ENCODE peak calls at places on chromosomes 2 and 18, in seven cellular contexts. One of them, this sample, is unnamed.

GRCh38 chr2:190304404-190304803 is 15.2 kb downstream of the HIBCH start:
- DNase-seq in pancreas: no peak
- DNase-seq in lung: no peak
- DNase-seq in K562: no peak
- DNase-seq in foreskin keratinocyte: no peak
- DNase-seq in prostate gland: no peak
- DNase-seq in sigmoid colon: no peak
- DNase-seq in this sample: no peak

GRCh38 chr18:30106356-30106755 is 936.2 kb downstream of the DSC3 start:
- DNase-seq in pancreas: no peak
- DNase-seq in lung: no peak
- DNase-seq in K562: no peak
- DNase-seq in foreskin keratinocyte: peak
- DNase-seq in prostate gland: no peak
- DNase-seq in sigmoid colon: no peak
- DNase-seq in this sample: no peak

GRCh38 chr18:44423826-44424225 is 256.9 kb upstream of the SETBP1 start:
- DNase-seq in pancreas: no peak
- DNase-seq in lung: no peak
- DNase-seq in K562: no peak
- DNase-seq in foreskin keratinocyte: no peak
- DNase-seq in prostate gland: no peak
- DNase-seq in sigmoid colon: no peak
- DNase-seq in this sample: no peak

GRCh38 chr18:27656167-27656778 is 471.2 kb upstream of the CHST9 start:
- DNase-seq in pancreas: no peak
- DNase-seq in lung: no peak
- DNase-seq in K562: no peak
- DNase-seq in foreskin keratinocyte: peak
- DNase-seq in prostate gland: no peak
- DNase-seq in sigmoid colon: no peak
- DNase-seq in this sample: peak

GRCh38 chr18:11695736-11696135 is 6.7 kb downstream of the GNAL start:
- DNase-seq in pancreas: no peak
- DNase-seq in lung: no peak
- DNase-seq in K562: no peak
- DNase-seq in foreskin keratinocyte: peak
- DNase-seq in prostate gland: no peak
- DNase-seq in sigmoid colon: no peak
- DNase-seq in this sample: no peak

GRCh38 chr2:235106874-235107639 is 155.2 kb downstream of the SH3BP4 start:
- DNase-seq in pancreas: peak
- DNase-seq in lung: peak
- DNase-seq in K562: peak
- DNase-seq in foreskin keratinocyte: peak
- DNase-seq in prostate gland: peak
- DNase-seq in sigmoid colon: peak
- DNase-seq in this sample: no peak

GRCh38 chr2:96524482-96525210 is 11.9 kb upstream of the ARID5A start:
- DNase-seq in pancreas: no peak
- DNase-seq in lung: no peak
- DNase-seq in K562: no peak
- DNase-seq in foreskin keratinocyte: no peak
- DNase-seq in prostate gland: no peak
- DNase-seq in sigmoid colon: peak
- DNase-seq in this sample: no peak

GRCh38 chr2:149098722-149099121 is 60.2 kb downstream of the LYPD6B start:
- DNase-seq in pancreas: no peak
- DNase-seq in lung: no peak
- DNase-seq in K562: no peak
- DNase-seq in foreskin keratinocyte: no peak
- DNase-seq in prostate gland: peak
- DNase-seq in sigmoid colon: no peak
- DNase-seq in this sample: no peak

GRCh38 chr2:183035954-183036669 is 2.1 kb downstream of the NCKAP1 start:
- DNase-seq in pancreas: no peak
- DNase-seq in lung: no peak
- DNase-seq in K562: no peak
- DNase-seq in foreskin keratinocyte: no peak
- DNase-seq in prostate gland: no peak
- DNase-seq in sigmoid colon: no peak
- DNase-seq in this sample: no peak

GRCh38 chr2:149166958-149167810 is 128.7 kb downstream of the LYPD6B start:
- DNase-seq in pancreas: no peak
- DNase-seq in lung: no peak
- DNase-seq in K562: no peak
- DNase-seq in foreskin keratinocyte: peak
- DNase-seq in prostate gland: peak
- DNase-seq in sigmoid colon: no peak
- DNase-seq in this sample: peak

GRCh38 chr2:66532972-66533868 is 98.3 kb downstream of the MEIS1 start:
- DNase-seq in pancreas: no peak
- DNase-seq in lung: no peak
- DNase-seq in K562: no peak
- DNase-seq in foreskin keratinocyte: no peak
- DNase-seq in prostate gland: no peak
- DNase-seq in sigmoid colon: no peak
- DNase-seq in this sample: no peak

GRCh38 chr18:58177886-58178470 is 134.0 kb downstream of the NEDD4L start:
- DNase-seq in pancreas: no peak
- DNase-seq in lung: no peak
- DNase-seq in K562: no peak
- DNase-seq in foreskin keratinocyte: no peak
- DNase-seq in prostate gland: no peak
- DNase-seq in sigmoid colon: no peak
- DNase-seq in this sample: no peak

GRCh38 chr2:64222351-64222750 is 78.1 kb upstream of the PELI1 start:
- DNase-seq in pancreas: no peak
- DNase-seq in lung: no peak
- DNase-seq in K562: no peak
- DNase-seq in foreskin keratinocyte: peak
- DNase-seq in prostate gland: peak
- DNase-seq in sigmoid colon: no peak
- DNase-seq in this sample: no peak

GRCh38 chr18:72868666-72869661 is 1.2 kb upstream of the NETO1 start:
- DNase-seq in pancreas: no peak
- DNase-seq in lung: no peak
- DNase-seq in K562: no peak
- DNase-seq in foreskin keratinocyte: peak
- DNase-seq in prostate gland: no peak
- DNase-seq in sigmoid colon: no peak
- DNase-seq in this sample: no peak

GRCh38 chr18:3540805-3541548 is 91.0 kb downstream of the TGIF1 start:
- DNase-seq in pancreas: no peak
- DNase-seq in lung: no peak
- DNase-seq in K562: no peak
- DNase-seq in foreskin keratinocyte: peak
- DNase-seq in prostate gland: no peak
- DNase-seq in sigmoid colon: no peak
- DNase-seq in this sample: peak

GRCh38 chr2:173216055-173216454 is 138.6 kb upstream of the CDCA7 start:
- DNase-seq in pancreas: no peak
- DNase-seq in lung: no peak
- DNase-seq in K562: no peak
- DNase-seq in foreskin keratinocyte: no peak
- DNase-seq in prostate gland: no peak
- DNase-seq in sigmoid colon: no peak
- DNase-seq in this sample: no peak

GRCh38 chr2:173076557-173077345 is 1.1 kb downstream of the MAP3K20 start:
- DNase-seq in pancreas: peak
- DNase-seq in lung: no peak
- DNase-seq in K562: peak
- DNase-seq in foreskin keratinocyte: peak
- DNase-seq in prostate gland: peak
- DNase-seq in sigmoid colon: peak
- DNase-seq in this sample: no peak

GRCh38 chr2:20551231-20551944 is 99.5 kb downstream of the HS1BP3 start:
- DNase-seq in pancreas: no peak
- DNase-seq in lung: no peak
- DNase-seq in K562: no peak
- DNase-seq in foreskin keratinocyte: no peak
- DNase-seq in prostate gland: peak
- DNase-seq in sigmoid colon: peak
- DNase-seq in this sample: no peak

GRCh38 chr2:239370403-239370802 is 30.4 kb downstream of the HDAC4 start:
- DNase-seq in pancreas: no peak
- DNase-seq in lung: no peak
- DNase-seq in K562: no peak
- DNase-seq in foreskin keratinocyte: no peak
- DNase-seq in prostate gland: no peak
- DNase-seq in sigmoid colon: peak
- DNase-seq in this sample: no peak

GRCh38 chr18:25422230-25422629 is 70.3 kb upstream of the ZNF521 start:
- DNase-seq in pancreas: no peak
- DNase-seq in lung: no peak
- DNase-seq in K562: no peak
- DNase-seq in foreskin keratinocyte: no peak
- DNase-seq in prostate gland: no peak
- DNase-seq in sigmoid colon: no peak
- DNase-seq in this sample: no peak

GRCh38 chr2:28094794-28095193 is 204.3 kb downstream of the BABAM2 start:
- DNase-seq in pancreas: no peak
- DNase-seq in lung: no peak
- DNase-seq in K562: no peak
- DNase-seq in foreskin keratinocyte: no peak
- DNase-seq in prostate gland: no peak
- DNase-seq in sigmoid colon: no peak
- DNase-seq in this sample: no peak

GRCh38 chr2:228689049-228689448 is 507.6 kb upstream of the SPHKAP start:
- DNase-seq in pancreas: no peak
- DNase-seq in lung: no peak
- DNase-seq in K562: no peak
- DNase-seq in foreskin keratinocyte: no peak
- DNase-seq in prostate gland: no peak
- DNase-seq in sigmoid colon: no peak
- DNase-seq in this sample: no peak

GRCh38 chr2:228688007-228688645 is 506.6 kb upstream of the SPHKAP start:
- DNase-seq in pancreas: no peak
- DNase-seq in lung: no peak
- DNase-seq in K562: no peak
- DNase-seq in foreskin keratinocyte: peak
- DNase-seq in prostate gland: no peak
- DNase-seq in sigmoid colon: no peak
- DNase-seq in this sample: no peak

GRCh38 chr2:228690681-228691080 is 509.2 kb upstream of the SPHKAP start:
- DNase-seq in pancreas: no peak
- DNase-seq in lung: no peak
- DNase-seq in K562: no peak
- DNase-seq in foreskin keratinocyte: no peak
- DNase-seq in prostate gland: no peak
- DNase-seq in sigmoid colon: no peak
- DNase-seq in this sample: no peak
- H3K27ac ChIP-seq in pancreas: no peak
- H3K27ac ChIP-seq in lung: no peak
- H3K27ac ChIP-seq in K562: no peak
- H3K27ac ChIP-seq in foreskin keratinocyte: no peak
- H3K27ac ChIP-seq in prostate gland: no peak
- H3K27ac ChIP-seq in sigmoid colon: no peak
- H3K27ac ChIP-seq in this sample: no peak

GRCh38 chr18:9516437-9517064 is 41.2 kb downstream of the RALBP1 start:
- DNase-seq in pancreas: no peak
- DNase-seq in lung: no peak
- DNase-seq in K562: peak
- DNase-seq in foreskin keratinocyte: peak
- DNase-seq in prostate gland: no peak
- DNase-seq in sigmoid colon: no peak
- DNase-seq in this sample: no peak

GRCh38 chr18:9508446-9509025 is 33.2 kb downstream of the RALBP1 start:
- DNase-seq in pancreas: no peak
- DNase-seq in lung: no peak
- DNase-seq in K562: no peak
- DNase-seq in foreskin keratinocyte: no peak
- DNase-seq in prostate gland: no peak
- DNase-seq in sigmoid colon: no peak
- DNase-seq in this sample: no peak

GRCh38 chr18:9517869-9518268 is 42.6 kb downstream of the RALBP1 start:
- DNase-seq in pancreas: no peak
- DNase-seq in lung: no peak
- DNase-seq in K562: no peak
- DNase-seq in foreskin keratinocyte: no peak
- DNase-seq in prostate gland: no peak
- DNase-seq in sigmoid colon: no peak
- DNase-seq in this sample: no peak

GRCh38 chr18:9519431-9519830 is 44.1 kb downstream of the RALBP1 start:
- DNase-seq in pancreas: no peak
- DNase-seq in lung: no peak
- DNase-seq in K562: no peak
- DNase-seq in foreskin keratinocyte: no peak
- DNase-seq in prostate gland: no peak
- DNase-seq in sigmoid colon: no peak
- DNase-seq in this sample: no peak

GRCh38 chr18:9513971-9514512 is 38.7 kb downstream of the RALBP1 start:
- DNase-seq in pancreas: no peak
- DNase-seq in lung: no peak
- DNase-seq in K562: no peak
- DNase-seq in foreskin keratinocyte: peak
- DNase-seq in prostate gland: no peak
- DNase-seq in sigmoid colon: no peak
- DNase-seq in this sample: no peak
- H3K27ac ChIP-seq in pancreas: no peak
- H3K27ac ChIP-seq in lung: no peak
- H3K27ac ChIP-seq in K562: no peak
- H3K27ac ChIP-seq in foreskin keratinocyte: no peak
- H3K27ac ChIP-seq in prostate gland: no peak
- H3K27ac ChIP-seq in sigmoid colon: no peak
- H3K27ac ChIP-seq in this sample: peak

DNA sequence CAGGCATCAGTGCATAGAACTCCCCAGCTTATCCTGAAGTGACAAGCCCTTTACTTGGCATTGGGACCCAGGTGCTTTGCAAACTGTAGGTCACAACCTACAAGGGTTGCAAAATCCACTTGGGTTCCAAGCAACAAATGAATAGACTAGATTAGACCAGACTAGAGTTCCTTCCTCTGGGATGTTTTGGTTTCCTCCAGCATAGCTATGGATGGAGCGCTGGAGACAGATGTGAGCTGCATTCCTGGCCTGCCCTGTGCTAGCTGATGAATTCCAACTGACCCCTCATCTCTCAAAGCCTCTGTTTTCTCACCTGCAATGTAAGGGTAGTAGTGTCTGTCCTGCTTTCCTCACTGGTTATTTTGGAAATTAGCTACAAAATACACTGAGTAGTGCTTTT is 86.2 kb downstream of the NPAS2 start:
- DNase-seq in pancreas: no peak
- DNase-seq in lung: no peak
- DNase-seq in K562: no peak
- DNase-seq in foreskin keratinocyte: no peak
- DNase-seq in prostate gland: no peak
- DNase-seq in sigmoid colon: no peak
- DNase-seq in this sample: no peak
- H3K27ac ChIP-seq in pancreas: no peak
- H3K27ac ChIP-seq in lung: no peak
- H3K27ac ChIP-seq in K562: no peak
- H3K27ac ChIP-seq in foreskin keratinocyte: no peak
- H3K27ac ChIP-seq in prostate gland: no peak
- H3K27ac ChIP-seq in sigmoid colon: no peak
- H3K27ac ChIP-seq in this sample: no peak

DNA sequence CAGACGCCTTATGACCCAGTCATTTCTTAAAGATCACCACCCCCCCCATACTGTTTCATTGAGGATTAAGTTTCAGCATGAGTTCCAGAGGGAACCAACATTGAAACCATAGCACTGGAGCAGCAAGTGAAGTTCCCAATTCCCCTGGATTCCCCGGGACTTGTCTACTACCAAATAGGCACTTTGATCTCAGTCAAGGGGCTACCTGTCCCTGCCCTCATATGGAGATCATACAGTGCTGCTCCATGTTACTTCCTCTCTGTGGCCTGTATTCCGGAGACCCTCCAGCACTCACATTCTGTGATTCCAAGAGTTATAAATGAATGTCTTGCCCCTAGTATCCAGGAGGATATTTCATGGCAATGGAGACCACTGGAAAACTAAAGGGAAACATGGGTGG is 42.5 kb downstream of the RNF144A start:
- DNase-seq in pancreas: no peak
- DNase-seq in lung: no peak
- DNase-seq in K562: no peak
- DNase-seq in foreskin keratinocyte: no peak
- DNase-seq in prostate gland: no peak
- DNase-seq in sigmoid colon: no peak
- DNase-seq in this sample: no peak
- H3K27ac ChIP-seq in pancreas: peak
- H3K27ac ChIP-seq in lung: no peak
- H3K27ac ChIP-seq in K562: no peak
- H3K27ac ChIP-seq in foreskin keratinocyte: no peak
- H3K27ac ChIP-seq in prostate gland: peak
- H3K27ac ChIP-seq in sigmoid colon: no peak
- H3K27ac ChIP-seq in this sample: no peak

This sample was measured in epithelial cell of prostate.